ENCODE peak calls at places on chromosomes 1 and 21, in eight cellular contexts. One of them, this sample, is unnamed.
A peak's percentile ranks its signal among the peaks of the same experiment; 100 is the strongest.

GRCh38 chr1:233338102-233338501 is 10.6 kb downstream of the MAP3K21 start:
- DNase-seq in stimulated activated CD8-positive, alpha-beta memory T cell treated with anti-CD3 and anti-CD28 coated beads, Interleukin-2, amount 100 ng/mL, for 48 hours: no peak
- DNase-seq in naive B cell: no peak
- DNase-seq in anterior cingulate cortex: no peak
- DNase-seq in fibroblast of the conjunctiva: no peak
- DNase-seq in endothelial cell: no peak
- DNase-seq in amygdala: no peak
- DNase-seq in stimulated activated CD4-positive, alpha-beta T cell treated with anti-CD3 and anti-CD28 coated beads, Interleukin-2, amount 100 ng/mL, for 48 hours: no peak
- DNase-seq in this sample: no peak

GRCh38 chr1:3174487-3175247 is 105.7 kb downstream of the PRDM16 start:
- DNase-seq in endothelial cell: no peak
- DNase-seq in anterior cingulate cortex: peak; percentile 35
- DNase-seq in stimulated activated CD8-positive, alpha-beta memory T cell treated with anti-CD3 and anti-CD28 coated beads, Interleukin-2, amount 100 ng/mL, for 48 hours: no peak
- DNase-seq in fibroblast of the conjunctiva: peak; percentile 63
- DNase-seq in amygdala: peak; percentile 59
- DNase-seq in stimulated activated CD4-positive, alpha-beta T cell treated with anti-CD3 and anti-CD28 coated beads, Interleukin-2, amount 100 ng/mL, for 48 hours: no peak
- DNase-seq in naive B cell: no peak
- DNase-seq in this sample: no peak

GRCh38 chr1:218803351-218803997 is 370.2 kb upstream of the LYPLAL1 start:
- DNase-seq in stimulated activated CD4-positive, alpha-beta T cell treated with anti-CD3 and anti-CD28 coated beads, Interleukin-2, amount 100 ng/mL, for 48 hours: no peak
- DNase-seq in endothelial cell: no peak
- DNase-seq in stimulated activated CD8-positive, alpha-beta memory T cell treated with anti-CD3 and anti-CD28 coated beads, Interleukin-2, amount 100 ng/mL, for 48 hours: no peak
- DNase-seq in amygdala: no peak
- DNase-seq in anterior cingulate cortex: no peak
- DNase-seq in fibroblast of the conjunctiva: no peak
- DNase-seq in naive B cell: no peak
- DNase-seq in this sample: no peak

GRCh38 chr21:20997308-20997632 is 939 bp upstream of the NCAM2 start:
- DNase-seq in fibroblast of the conjunctiva: no peak
- DNase-seq in stimulated activated CD8-positive, alpha-beta memory T cell treated with anti-CD3 and anti-CD28 coated beads, Interleukin-2, amount 100 ng/mL, for 48 hours: no peak
- DNase-seq in naive B cell: peak; percentile 8
- DNase-seq in anterior cingulate cortex: no peak
- DNase-seq in stimulated activated CD4-positive, alpha-beta T cell treated with anti-CD3 and anti-CD28 coated beads, Interleukin-2, amount 100 ng/mL, for 48 hours: no peak
- DNase-seq in amygdala: no peak
- DNase-seq in endothelial cell: no peak
- DNase-seq in this sample: no peak

GRCh38 chr1:69312055-69312732 is 255.5 kb upstream of the LRRC7 start:
- DNase-seq in naive B cell: no peak
- DNase-seq in amygdala: no peak
- DNase-seq in anterior cingulate cortex: no peak
- DNase-seq in stimulated activated CD8-positive, alpha-beta memory T cell treated with anti-CD3 and anti-CD28 coated beads, Interleukin-2, amount 100 ng/mL, for 48 hours: no peak
- DNase-seq in stimulated activated CD4-positive, alpha-beta T cell treated with anti-CD3 and anti-CD28 coated beads, Interleukin-2, amount 100 ng/mL, for 48 hours: no peak
- DNase-seq in endothelial cell: no peak
- DNase-seq in fibroblast of the conjunctiva: no peak
- DNase-seq in this sample: no peak

GRCh38 chr1:213982814-213983588 is 4.8 kb upstream of the PROX1 start:
- DNase-seq in stimulated activated CD8-positive, alpha-beta memory T cell treated with anti-CD3 and anti-CD28 coated beads, Interleukin-2, amount 100 ng/mL, for 48 hours: no peak
- DNase-seq in amygdala: no peak
- DNase-seq in endothelial cell: peak; percentile 67
- DNase-seq in naive B cell: no peak
- DNase-seq in fibroblast of the conjunctiva: no peak
- DNase-seq in stimulated activated CD4-positive, alpha-beta T cell treated with anti-CD3 and anti-CD28 coated beads, Interleukin-2, amount 100 ng/mL, for 48 hours: no peak
- DNase-seq in anterior cingulate cortex: no peak
- DNase-seq in this sample: peak; percentile 51

GRCh38 chr1:63454269-63454668 is 68.8 kb downstream of the ITGB3BP start:
- DNase-seq in fibroblast of the conjunctiva: peak; percentile 33
- DNase-seq in naive B cell: no peak
- DNase-seq in endothelial cell: no peak
- DNase-seq in amygdala: no peak
- DNase-seq in stimulated activated CD8-positive, alpha-beta memory T cell treated with anti-CD3 and anti-CD28 coated beads, Interleukin-2, amount 100 ng/mL, for 48 hours: no peak
- DNase-seq in anterior cingulate cortex: no peak
- DNase-seq in stimulated activated CD4-positive, alpha-beta T cell treated with anti-CD3 and anti-CD28 coated beads, Interleukin-2, amount 100 ng/mL, for 48 hours: no peak
- DNase-seq in this sample: no peak

GRCh38 chr21:35150562-35151226 is 101.6 kb upstream of the RUNX1 start:
- DNase-seq in stimulated activated CD4-positive, alpha-beta T cell treated with anti-CD3 and anti-CD28 coated beads, Interleukin-2, amount 100 ng/mL, for 48 hours: no peak
- DNase-seq in amygdala: no peak
- DNase-seq in endothelial cell: no peak
- DNase-seq in fibroblast of the conjunctiva: no peak
- DNase-seq in naive B cell: no peak
- DNase-seq in anterior cingulate cortex: no peak
- DNase-seq in stimulated activated CD8-positive, alpha-beta memory T cell treated with anti-CD3 and anti-CD28 coated beads, Interleukin-2, amount 100 ng/mL, for 48 hours: no peak
- DNase-seq in this sample: no peak

This sample was measured in neural crest cell.